ENCODE peak calls at places on chromosomes 4 and X, in four cellular contexts. F, P, T and K are unnamed samples.

GRCh38 chr4:14345356-14345775 is 656.9 kb upstream of the CPEB2 start:
- DNase-seq in F (no peak), P (no peak), T (no peak), K (no peak)

GRCh38 chr4:17336524-17336941 is 175.4 kb downstream of the QDPR start:
- DNase-seq in F (peak), P (peak), T (no peak), K (no peak)

GRCh38 chr4:39825090-39825489 is 127.2 kb downstream of the UBE2K start:
- DNase-seq in F (no peak), P (no peak), T (no peak), K (no peak)

GRCh38 chrX:148995661-148996060 is 495.2 kb downstream of the AFF2 start:
- DNase-seq in F (no peak), P (no peak), T (no peak), K (no peak)

GRCh38 chr4:61828960-61829359 is 628.8 kb downstream of the ADGRL3 start:
- DNase-seq in F (no peak), P (no peak), T (no peak), K (no peak)

GRCh38 chr4:10173039-10173753 is 56.6 kb upstream of the WDR1 start:
- DNase-seq in F (no peak), P (no peak), T (peak), K (no peak)

GRCh38 chr4:304987-305680 is at the start of gene ZNF732:
- DNase-seq in F (no peak), P (no peak), T (no peak), K (no peak)

GRCh38 chr4:24262616-24263015 is 321.7 kb downstream of the DHX15 start:
- DNase-seq in F (no peak), P (no peak), T (no peak), K (no peak)

GRCh38 chrX:136525738-136526606 is 6.0 kb upstream of the VGLL1 start:
- DNase-seq in F (no peak), P (no peak), T (no peak), K (no peak)

GRCh38 chrX:153722704-153723350 is 1.4 kb downstream of the BCAP31 start:
- DNase-seq in F (no peak), P (no peak), T (no peak), K (no peak)

GRCh38 chrX:149312097-149312496 is 193.0 kb downstream of the IDS start:
- DNase-seq in F (no peak), P (no peak), T (no peak), K (no peak)

GRCh38 chr4:2934077-2934812 is 29.0 kb downstream of the NOP14 start:
- DNase-seq in F (no peak), P (no peak), T (peak), K (peak)
- TF ChIP-seq BHLHE40 in F (no peak), P (no peak), T (no peak), K (no peak)

GRCh38 chr4:183936047-183936446 is 30.9 kb downstream of the STOX2 start:
- DNase-seq in F (no peak), P (no peak), T (no peak), K (no peak)
- TF ChIP-seq FOXK2 in F (no peak), P (no peak), T (no peak), K (no peak)

GRCh38 chr4:53558061-53558801 is 33.1 kb downstream of the LNX1 start:
- DNase-seq in F (no peak), P (no peak), T (no peak), K (no peak)

GRCh38 chr4:53562409-53562808 is 28.9 kb downstream of the LNX1 start:
- DNase-seq in F (no peak), P (no peak), T (no peak), K (no peak)

GRCh38 chr4:53558981-53559620 is 32.2 kb downstream of the LNX1 start:
- DNase-seq in F (no peak), P (no peak), T (no peak), K (no peak)

GRCh38 chr4:53563824-53564223 is 27.5 kb downstream of the LNX1 start:
- DNase-seq in F (no peak), P (peak), T (no peak), K (no peak)
- TF ChIP-seq BHLHE40 in F (no peak), P (no peak), T (no peak), K (no peak)

DNA sequence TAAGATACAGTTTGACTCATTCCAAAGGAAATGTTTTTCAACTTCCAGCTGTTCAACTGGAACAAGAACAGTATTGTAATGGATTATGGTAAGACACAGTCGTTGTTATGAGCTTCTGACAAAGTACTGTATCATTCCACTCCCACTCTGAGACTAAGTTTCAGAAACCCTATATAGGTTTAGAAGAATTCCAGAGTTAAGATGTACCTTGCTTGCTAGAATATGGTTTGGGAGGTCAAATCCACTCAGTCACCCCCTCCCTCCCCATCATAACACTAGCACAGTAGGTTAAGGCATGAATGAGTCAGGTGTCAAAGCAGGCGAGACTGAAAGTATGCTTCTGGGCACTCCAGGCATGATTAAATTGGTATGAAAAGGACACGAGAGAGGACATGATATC is 339.7 kb downstream of the DMD start:
- DNase-seq in F (no peak), P (no peak), T (no peak), K (no peak)
- TF ChIP-seq FOXK2 in F (no peak), P (no peak), T (no peak), K (no peak)

GRCh38 chr4:1399508-1400190 is 6.6 kb downstream of the NKX1-1 start:
- DNase-seq in F (no peak), P (no peak), T (peak), K (no peak)

GRCh38 chr4:1400191-1400805 is 5.9 kb downstream of the NKX1-1 start:
- DNase-seq in F (no peak), P (no peak), T (no peak), K (no peak)

GRCh38 chr4:1401409-1402020 is 4.7 kb downstream of the NKX1-1 start:
- DNase-seq in F (no peak), P (no peak), T (no peak), K (no peak)

GRCh38 chr4:1402021-1402515 is 4.2 kb downstream of the NKX1-1 start:
- DNase-seq in F (no peak), P (no peak), T (no peak), K (no peak)

GRCh38 chr4:1400861-1401408 is 5.3 kb downstream of the NKX1-1 start:
- DNase-seq in F (no peak), P (no peak), T (no peak), K (no peak)
- TF ChIP-seq BHLHE40 in F (no peak), P (no peak), T (no peak), K (no peak)

GRCh38 chrX:65195621-65196020 is 219.4 kb upstream of the ZC4H2 start:
- DNase-seq in F (peak), P (no peak), T (no peak), K (no peak)
- TF ChIP-seq FOXK2 in F (no peak), P (no peak), T (no peak), K (no peak)

GRCh38 chr4:150970685-150971151 is 44.4 kb downstream of the LRBA start:
- DNase-seq in F (no peak), P (no peak), T (no peak), K (no peak)

GRCh38 chr4:150974251-150974640 is 40.8 kb downstream of the LRBA start:
- DNase-seq in F (no peak), P (no peak), T (no peak), K (no peak)

GRCh38 chr4:150972592-150972991 is 42.5 kb downstream of the LRBA start:
- DNase-seq in F (no peak), P (no peak), T (no peak), K (no peak)

GRCh38 chr4:150973626-150974250 is 41.3 kb downstream of the LRBA start:
- DNase-seq in F (peak), P (no peak), T (no peak), K (no peak)

DNA sequence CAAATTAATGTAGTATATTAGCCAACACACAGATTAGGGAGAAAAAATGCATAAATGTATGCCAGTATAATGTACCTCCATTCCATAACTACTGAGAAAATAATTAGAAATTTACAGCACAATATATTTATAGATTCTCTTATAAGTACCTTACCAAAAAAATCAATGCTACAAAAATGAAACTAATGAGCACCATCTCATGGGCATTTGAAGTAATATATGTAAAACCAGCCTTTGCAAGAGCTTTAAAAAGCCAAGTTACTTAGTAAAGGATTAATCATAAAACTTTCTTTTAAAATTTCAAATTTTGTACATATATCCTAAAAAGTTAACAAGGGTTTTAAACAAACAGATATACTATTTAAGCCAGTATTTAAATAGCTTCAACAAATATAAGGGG is 43.2 kb downstream of the LRBA start:
- DNase-seq in F (no peak), P (no peak), T (no peak), K (no peak)
- TF ChIP-seq BHLHE40 in F (no peak), P (no peak), T (no peak), K (no peak)

GRCh38 chrX:650274-650673 is 19.7 kb downstream of the SHOX start:
- DNase-seq in F (no peak), P (no peak), T (no peak), K (no peak)
- TF ChIP-seq FOXK2 in F (no peak), P (no peak), T (no peak), K (no peak)